ENCODE peak calls at places on chromosome 4, in four cellular contexts. Y is activated CD8-positive, alpha-beta memory T cell treated with anti-CD3 and anti-CD28 coated beads for 1 hour; P is left cardiac atrium; W is stimulated activated CD4-positive, alpha-beta T cell treated with anti-CD3 and anti-CD28 coated beads, TNF-alpha, amount 100 ng/mL, for 24 hours. E is an unnamed sample.

GRCh38 chr4:1356181-1356998 is 9.4 kb downstream of the UVSSA start:
- DNase-seq in W (peak; percentile 12), Y (peak; percentile 32), P (peak; percentile 72), E (peak; percentile 71)

GRCh38 chr4:55161739-55162138 is 36.3 kb upstream of the KDR start:
- DNase-seq in P (no peak), Y (no peak), W (no peak), E (no peak)

GRCh38 chr4:88779431-88779830 is 81.8 kb upstream of the NAP1L5 start:
- DNase-seq in Y (no peak), P (no peak), W (no peak), E (no peak)

GRCh38 chr4:1192091-1192492 is 19.7 kb upstream of the SPON2 start:
- DNase-seq in W (no peak), P (peak; percentile 91), Y (no peak), E (no peak)

GRCh38 chr4:16196482-16197393 is 29.5 kb downstream of the TAPT1 start:
- DNase-seq in Y (no peak), W (no peak), P (no peak), E (no peak)

GRCh38 chr4:16278178-16278577 is 51.9 kb upstream of the TAPT1 start:
- DNase-seq in W (no peak), P (no peak), Y (no peak), E (no peak)

GRCh38 chr4:152605031-152605430 is 69.1 kb upstream of the FBXW7 start:
- DNase-seq in W (no peak), Y (no peak), P (no peak), E (no peak)

GRCh38 chr4:86895692-86896488 is 3.7 kb upstream of the C4orf36 start:
- DNase-seq in W (no peak), P (no peak), Y (no peak), E (no peak)

GRCh38 chr4:38759077-38759789 is 23.6 kb downstream of the TLR10 start:
- DNase-seq in W (peak; percentile 55), P (peak; percentile 62), Y (peak; percentile 40), E (peak; percentile 81)

GRCh38 chr4:52202931-52203330 is 151.8 kb downstream of the SPATA18 start:
- DNase-seq in Y (no peak), P (no peak), W (no peak), E (no peak)

GRCh38 chr4:20626326-20626725 is 73.9 kb upstream of the PACRGL start:
- DNase-seq in P (no peak), Y (no peak), W (no peak), E (no peak)

GRCh38 chr4:27916432-27917184 is 1056.0 kb downstream of the STIM2 start:
- DNase-seq in Y (no peak), P (no peak), W (no peak), E (no peak)

GRCh38 chr4:185033950-185034349 is 15.7 kb downstream of the HELT start:
- DNase-seq in Y (no peak), W (no peak), P (no peak), E (no peak)

GRCh38 chr4:67632492-67632891 is 68.5 kb downstream of the UBA6 start:
- DNase-seq in W (no peak), Y (no peak), P (no peak), E (no peak)

GRCh38 chr4:110172972-110173371 is 25.4 kb downstream of the ELOVL6 start:
- DNase-seq in P (no peak), Y (no peak), W (no peak), E (no peak)

GRCh38 chr4:112939901-112940300 is 109.6 kb upstream of the ANK2 start:
- DNase-seq in Y (no peak), P (no peak), W (no peak), E (no peak)

GRCh38 chr4:74608151-74608949 is 163.4 kb downstream of the AREG start:
- DNase-seq in Y (no peak), W (no peak), P (no peak), E (no peak)

GRCh38 chr4:125703443-125703842 is 388.7 kb downstream of the FAT4 start:
- DNase-seq in P (no peak), Y (no peak), W (no peak), E (no peak)

E was measured in stimulated activated effector memory CD8-positive, alpha-beta T cell treated with anti-CD3 and anti-CD28 coated beads, Interleukin-12 subunit alpha, Interleukin-12 subunit beta, amount 100 ng/mL, for 72 hours.